ENCODE peak calls at places on chromosomes 2 and 18, in four cellular contexts. W, Q, M and F are unnamed samples. For H3K9me3, the result is how much of the 10 kb centered on the place peaks cover.

GRCh38 chr2:168328421-168328820 is 81.0 kb upstream of the STK39 start:
- DNase-seq in Q (no peak), M (no peak), W (peak), F (no peak)

GRCh38 chr2:233408366-233409285 is 54.3 kb downstream of the DGKD start:
- DNase-seq in W (no peak), M (no peak), Q (no peak), F (no peak)

GRCh38 chr2:239805414-239805813 is 219.7 kb downstream of the NDUFA10 start:
- DNase-seq in Q (no peak), W (no peak), M (no peak), F (no peak)

GRCh38 chr18:33513027-33513426 is 65.0 kb upstream of the ASXL3 start:
- DNase-seq in M (no peak), Q (no peak), W (no peak), F (no peak)

GRCh38 chr18:26503382-26503781 is 45.0 kb downstream of the KCTD1 start:
- DNase-seq in M (no peak), Q (peak), W (no peak), F (no peak)

GRCh38 chr18:13570216-13570615 is 156.1 kb downstream of the FAM210A start:
- DNase-seq in W (no peak), M (no peak), Q (peak), F (no peak)

GRCh38 chr2:218368621-218369153 is 12.0 kb downstream of the CATIP start:
- DNase-seq in M (no peak), Q (no peak), W (no peak), F (no peak)

GRCh38 chr2:143264851-143265250 is 135.6 kb downstream of the ARHGAP15 start:
- DNase-seq in W (no peak), Q (no peak), M (no peak), F (no peak)

GRCh38 chr2:176110975-176111663 is 4.0 kb downstream of the HOXD11 start:
- DNase-seq in Q (peak), M (no peak), W (peak), F (no peak)

GRCh38 chr2:159711562-159712193 is 628 bp upstream of the MARCHF7 start:
- DNase-seq in M (no peak), Q (no peak), W (no peak), F (peak)

GRCh38 chr18:48780151-48781001 is 170.4 kb downstream of the SMAD7 start:
- DNase-seq in W (no peak), Q (peak), M (no peak), F (no peak)

GRCh38 chr18:21241224-21242131 is 554 bp upstream of the GREB1L start:
- DNase-seq in Q (peak), M (no peak), W (no peak), F (no peak)

GRCh38 chr18:38290229-38290628 is 724.6 kb upstream of the CELF4 start:
- DNase-seq in M (no peak), Q (no peak), W (no peak), F (no peak)

GRCh38 chr18:23650963-23651927 is 11.5 kb downstream of the ANKRD29 start:
- DNase-seq in W (peak), M (no peak), Q (peak), F (no peak)

GRCh38 chr18:75088021-75088506 is 120.9 kb downstream of the PTGR3 start:
- DNase-seq in W (no peak), M (no peak), Q (no peak), F (no peak)

GRCh38 chr2:143937563-143938346 is 582.2 kb downstream of the ZEB2 start:
- DNase-seq in M (no peak), Q (peak), W (no peak), F (no peak)

GRCh38 chr18:43789234-43790000 is 512.1 kb upstream of the SYT4 start:
- DNase-seq in W (no peak), M (no peak), Q (peak), F (no peak)

GRCh38 chr2:36754578-36754977 is 58.1 kb downstream of the VIT start:
- DNase-seq in W (peak), Q (no peak), M (no peak), F (no peak)

GRCh38 chr18:32701288-32701687 is 71.5 kb downstream of the KLHL14 start:
- DNase-seq in W (no peak), M (no peak), Q (no peak), F (no peak)

GRCh38 chr2:96188821-96189526 is 19.7 kb downstream of the STARD7 start:
- DNase-seq in Q (no peak), M (no peak), W (no peak), F (no peak)
- H3K9me3 ChIP-seq in Q (under half), M (under half), W (under half), F (under half)

GRCh38 chr2:43298496-43298895 is 72.1 kb upstream of the ZFP36L2 start:
- DNase-seq in M (no peak), W (peak), Q (peak), F (no peak)

GRCh38 chr2:43300222-43300621 is 73.8 kb upstream of the ZFP36L2 start:
- DNase-seq in Q (no peak), M (no peak), W (no peak), F (no peak)

GRCh38 chr2:43302311-43303051 is 76.1 kb upstream of the ZFP36L2 start:
- DNase-seq in Q (no peak), W (no peak), M (no peak), F (no peak)

GRCh38 chr2:43303120-43303519 is 76.7 kb upstream of the ZFP36L2 start:
- DNase-seq in Q (no peak), M (no peak), W (no peak), F (no peak)

GRCh38 chr2:43300781-43301586 is 74.6 kb upstream of the ZFP36L2 start:
- DNase-seq in W (peak), M (no peak), Q (no peak), F (no peak)
- TF ChIP-seq JUND in W (no peak), M (no peak), Q (no peak), F (no peak)

GRCh38 chr2:20424300-20425290 is 22.3 kb upstream of the RHOB start:
- DNase-seq in M (no peak), Q (peak), W (no peak), F (peak)
- TF ChIP-seq TCF12 in M (no peak), Q (peak), W (no peak), F (peak)

GRCh38 chr2:16059393-16060016 is 119.2 kb downstream of the MYCN start:
- DNase-seq in M (no peak), Q (no peak), W (no peak), F (no peak)
- H3K9me3 ChIP-seq in M (under half), Q (under half), W (under half), F (under half)

GRCh38 chr2:102698369-102699111 is 63.3 kb upstream of the TMEM182 start:
- DNase-seq in W (no peak), Q (no peak), M (no peak), F (no peak)
- TF ChIP-seq JUND in W (no peak), Q (no peak), M (no peak), F (no peak)

GRCh38 chr2:206217743-206218520 is 56.5 kb upstream of the ZDBF2 start:
- DNase-seq in W (no peak), Q (peak), M (no peak), F (no peak)
- TF ChIP-seq TCF12 in W (no peak), Q (peak), M (no peak), F (no peak)

GRCh38 chr2:130985831-130986649 is 107.2 kb downstream of the FAM168B start:
- DNase-seq in M (no peak), W (no peak), Q (no peak), F (no peak)
- H3K9me3 ChIP-seq in M (under half), W (under half), Q (under half), F (under half)

GRCh38 chr18:68270009-68270408 is 444.9 kb downstream of the TMX3 start:
- DNase-seq in M (no peak), W (no peak), Q (no peak), F (no peak)

GRCh38 chr18:68263481-68263880 is 451.4 kb downstream of the TMX3 start:
- DNase-seq in M (no peak), W (no peak), Q (no peak), F (no peak)

GRCh38 chr18:68262697-68263293 is 452.1 kb downstream of the TMX3 start:
- DNase-seq in M (no peak), W (no peak), Q (no peak), F (no peak)

DNA sequence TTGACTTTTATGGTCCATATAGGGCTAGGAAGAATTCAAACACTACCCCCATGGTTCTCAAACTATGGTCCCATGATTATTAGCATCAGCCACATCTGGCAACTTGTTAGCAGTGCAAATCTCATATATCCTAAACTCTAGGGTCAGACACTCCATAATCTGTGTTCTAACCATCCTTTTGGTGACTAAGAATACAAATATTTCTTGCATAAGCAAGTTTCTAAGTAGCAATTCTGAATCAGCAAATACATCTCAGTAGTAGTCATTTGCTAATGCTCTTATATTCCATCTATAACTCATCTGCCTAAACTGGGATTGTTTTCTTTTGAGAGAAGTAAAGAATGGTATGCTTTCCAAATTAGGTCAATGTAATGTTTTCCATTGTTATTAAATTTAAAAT is 447.3 kb downstream of the TMX3 start:
- DNase-seq in W (no peak), Q (no peak), M (no peak), F (no peak)
- TF ChIP-seq JUND in W (no peak), Q (peak), M (no peak), F (no peak)

DNA sequence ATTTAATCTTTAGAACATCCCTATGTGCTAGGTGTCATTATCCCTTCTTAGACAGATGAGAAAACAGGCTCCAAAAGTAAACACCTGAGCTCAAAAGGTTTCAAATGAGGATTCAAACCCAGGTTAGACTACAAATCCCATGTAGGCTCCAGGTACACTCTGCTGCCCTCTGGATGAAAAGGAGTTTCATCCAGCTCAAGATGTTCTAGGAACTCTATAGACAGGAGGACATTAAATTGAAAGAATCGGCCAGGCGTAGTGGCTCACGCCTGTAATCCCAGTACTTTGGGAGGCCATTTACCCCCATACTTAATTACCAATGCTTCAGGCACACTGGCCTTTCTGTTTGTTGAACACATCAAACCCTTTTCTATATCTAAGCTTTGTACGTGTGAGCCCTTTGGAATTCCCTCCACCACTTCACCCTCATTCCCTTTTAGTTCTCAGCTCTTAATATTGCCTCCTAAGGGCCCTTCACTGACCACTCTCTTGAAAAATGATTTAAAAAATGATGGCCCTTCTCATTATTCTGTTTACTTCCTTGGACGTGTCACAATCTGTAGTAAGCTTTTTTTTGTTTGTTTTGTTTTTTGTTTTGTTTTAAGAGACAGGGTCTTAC is 10.7 kb downstream of the SLC25A12 start:
- DNase-seq in M (no peak), Q (no peak), W (no peak), F (no peak)
- TF ChIP-seq TCF12 in M (no peak), Q (no peak), W (no peak), F (no peak)